ENCODE peak calls at places on chromosomes 13 and 19, in five cellular contexts. M is tibial nerve, J is suprapubic skin, Z is adrenal gland, F is IMR-90. H is an unnamed sample. For H3K4me1 and H3K9me3, the result is how much of the 10 kb centered on the place peaks cover.

GRCh38 chr19:1501200-1501595 is 10.2 kb downstream of the REEP6 start:
- DNase-seq in M (no peak), J (no peak), Z (no peak), F (no peak), H (no peak)

GRCh38 chr19:56837492-56837891 is 3.0 kb downstream of the PEG3 start:
- DNase-seq in M (peak), J (no peak), Z (peak), F (no peak), H (peak)

GRCh38 chr19:46225558-46226004 is 4.0 kb upstream of the IGFL1 start:
- DNase-seq in M (no peak), J (no peak), Z (peak), F (peak), H (no peak)

GRCh38 chr13:94009696-94010095 is 469.8 kb downstream of the DCT start:
- DNase-seq in M (no peak), J (no peak), Z (no peak), F (peak), H (no peak)

GRCh38 chr13:35479223-35479536 is 2.7 kb upstream of the MAB21L1 start:
- DNase-seq in M (no peak), J (no peak), Z (no peak), F (no peak), H (no peak)

GRCh38 chr13:50989476-50989875 is 79.9 kb downstream of the RNASEH2B start:
- DNase-seq in M (peak), J (no peak), Z (no peak), F (no peak), H (no peak)

GRCh38 chr13:100657881-100658315 is 16.7 kb downstream of the TMTC4 start:
- DNase-seq in M (no peak), J (no peak), Z (no peak), F (no peak), H (no peak)

GRCh38 chr13:49625392-49626137 is 2.7 kb upstream of the ARL11 start:
- DNase-seq in M (no peak), J (no peak), Z (peak), F (peak), H (peak)

GRCh38 chr19:13610042-13610691 is 103.9 kb upstream of the CACNA1A start:
- DNase-seq in M (no peak), J (no peak), Z (no peak), F (no peak), H (peak)

GRCh38 chr19:47176627-47177090 is 46.0 kb downstream of the SAE1 start:
- DNase-seq in M (peak), J (no peak), Z (peak), F (peak), H (no peak)

GRCh38 chr13:101181076-101181685 is 235.1 kb downstream of the NALCN start:
- DNase-seq in M (no peak), J (no peak), Z (no peak), F (peak), H (no peak)

GRCh38 chr19:29545866-29546582 is 20.2 kb downstream of the VSTM2B start:
- DNase-seq in M (no peak), J (peak), Z (no peak), F (no peak), H (no peak)

GRCh38 chr19:10826236-10826635 is 9.8 kb downstream of the TMED1 start:
- DNase-seq in M (no peak), J (no peak), Z (no peak), F (no peak), H (no peak)

GRCh38 chr19:3699071-3699740 is 1.1 kb downstream of the PIP5K1C start:
- DNase-seq in M (peak), J (no peak), Z (peak), F (peak), H (peak)

GRCh38 chr13:72652681-72653080 is 74.7 kb downstream of the MZT1 start:
- DNase-seq in M (no peak), J (no peak), Z (no peak), F (no peak), H (no peak)

GRCh38 chr19:44722131-44723121 is 23.5 kb downstream of the CEACAM16 start:
- DNase-seq in M (no peak), J (no peak), Z (no peak), F (no peak), H (no peak)

GRCh38 chr13:103772576-103772975 is 706.4 kb upstream of the SLC10A2 start:
- DNase-seq in M (no peak), J (no peak), Z (no peak), F (no peak), H (no peak)

GRCh38 chr19:16888629-16889371 is at the start of gene F2RL3:
- DNase-seq in M (no peak), J (peak), Z (peak), F (peak), H (peak)

GRCh38 chr13:112210401-112210800 is 143.5 kb downstream of the SOX1 start:
- DNase-seq in M (no peak), J (no peak), Z (no peak), F (no peak), H (no peak)

GRCh38 chr13:112207124-112207523 is 140.2 kb downstream of the SOX1 start:
- DNase-seq in M (no peak), J (no peak), Z (no peak), F (no peak), H (no peak)

GRCh38 chr13:112208656-112209055 is 141.7 kb downstream of the SOX1 start:
- DNase-seq in M (no peak), J (no peak), Z (no peak), F (no peak), H (no peak)

GRCh38 chr13:112209731-112210130 is 142.8 kb downstream of the SOX1 start:
- DNase-seq in M (no peak), J (no peak), Z (no peak), F (no peak), H (no peak)

GRCh38 chr13:112209266-112209665 is 142.3 kb downstream of the SOX1 start:
- DNase-seq in M (no peak), J (no peak), Z (no peak), F (no peak), H (no peak)
- H3K4me1 ChIP-seq in M (under half), J (under half), Z (under half), F (under half), H (under half)

GRCh38 chr19:14718522-14719113 is 28.8 kb downstream of the ZNF333 start:
- DNase-seq in M (no peak), J (no peak), Z (no peak), F (no peak), H (no peak)
- H3K9me3 ChIP-seq in M (half or more), J (half or more), Z (half or more), F (half or more), H (under half)

DNA sequence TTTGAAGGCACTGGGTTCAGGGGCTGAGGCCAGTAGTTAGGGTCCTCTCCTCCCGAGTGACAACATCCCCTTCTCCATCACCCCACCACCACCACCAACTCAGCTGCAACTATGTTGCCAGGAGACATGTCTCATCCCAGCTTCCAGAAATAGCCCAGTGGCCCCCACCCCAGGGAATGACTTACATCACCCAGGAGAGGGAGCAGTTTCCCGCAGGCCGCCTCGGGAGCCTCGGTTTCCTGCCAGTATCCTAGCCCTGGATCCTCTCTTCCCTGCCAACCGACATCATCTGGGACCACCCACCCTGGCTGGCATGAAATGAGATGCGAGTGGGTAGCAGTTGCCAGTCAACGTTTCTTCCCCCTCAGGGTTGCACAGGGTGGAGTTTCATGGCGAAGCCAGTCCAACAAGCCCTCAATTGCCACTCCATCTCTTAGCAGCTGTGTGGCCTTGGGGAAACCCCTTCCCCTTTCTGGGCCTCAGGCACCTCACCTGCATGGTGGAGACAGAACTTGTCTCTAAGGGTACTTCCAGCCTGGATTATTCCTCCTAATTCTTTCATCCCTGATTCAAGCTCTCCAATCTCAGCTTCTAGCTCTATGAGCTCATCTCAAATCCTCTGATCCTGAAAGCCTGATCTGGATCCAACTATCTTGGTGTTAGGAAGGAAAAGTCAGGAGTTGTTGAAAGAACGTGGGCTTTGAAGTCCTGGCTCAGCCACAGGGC is 3.9 kb upstream of the GSK3A start:
- DNase-seq in M (peak), J (peak), Z (peak), F (peak), H (peak)
- TF ChIP-seq POLR2A in M (no peak), J (no peak), Z (no peak), F (no peak), H (no peak)

DNA sequence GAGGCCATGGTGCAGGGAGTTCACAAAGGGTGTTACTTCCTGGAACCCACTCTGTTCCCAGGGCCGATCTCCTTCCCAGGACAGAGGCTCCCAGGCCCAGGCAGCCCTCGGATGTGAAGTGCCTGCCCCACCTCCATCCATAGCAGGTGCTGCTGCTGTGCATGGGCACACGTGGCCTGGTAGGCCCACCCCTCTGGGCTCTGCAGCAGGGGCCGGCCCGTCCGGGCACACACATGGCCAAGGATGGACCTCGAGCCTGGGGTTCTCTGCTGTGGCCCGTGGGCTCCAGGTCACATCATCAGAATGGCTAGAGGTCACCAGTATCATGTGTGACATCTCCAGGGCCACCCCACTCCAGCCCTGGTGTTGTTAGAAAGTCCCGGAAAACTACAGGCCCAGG is 71.8 kb downstream of the GADD45B start:
- DNase-seq in M (no peak), J (no peak), Z (no peak), F (no peak), H (no peak)
- H3K4me1 ChIP-seq in M (under half), J (half or more), Z (under half), F (under half), H (under half)

DNA sequence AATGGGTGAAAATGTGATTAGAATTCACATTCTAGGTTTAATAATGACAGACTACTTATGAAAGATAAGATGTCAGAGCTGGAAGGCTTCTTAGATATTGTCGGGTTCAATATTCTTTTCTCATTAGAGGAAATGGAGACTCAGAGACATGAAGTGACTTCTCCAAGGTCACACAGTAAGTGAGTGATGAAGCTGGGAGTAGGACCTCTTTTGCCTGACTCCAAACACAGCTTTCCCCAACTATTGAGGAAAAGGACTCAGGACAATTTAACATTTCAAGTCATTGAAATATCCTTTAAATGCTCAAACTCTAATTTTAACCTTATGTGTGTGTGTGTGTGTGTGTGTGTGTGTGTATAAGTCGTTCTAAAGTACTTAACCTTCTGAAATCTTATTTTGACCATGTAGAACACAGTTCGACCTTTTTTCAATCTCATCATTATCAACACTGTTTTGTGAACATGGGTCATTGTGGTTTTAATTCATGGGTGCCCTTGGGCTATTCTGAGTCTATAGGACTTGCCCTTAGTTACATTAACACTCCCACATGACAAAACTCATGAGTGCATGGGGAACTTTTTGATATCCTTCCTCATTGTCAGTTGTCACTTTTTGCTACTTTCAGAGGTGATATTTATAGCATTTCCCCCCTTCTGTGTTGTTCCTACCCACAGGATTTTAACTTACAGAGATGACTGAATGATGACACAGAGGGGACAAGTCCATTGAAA is 53.0 kb downstream of the LRCH1 start:
- DNase-seq in M (no peak), J (no peak), Z (no peak), F (no peak), H (no peak)
- H3K9me3 ChIP-seq in M (under half), J (under half), Z (under half), F (under half), H (under half)

H was measured in body of pancreas.